ENCODE peak calls at places on chromosomes 12 and 14, in eight cellular contexts. M, Y, W, J, H, U, Q and X are unnamed samples.
A peak's percentile ranks its signal among the peaks of the same experiment; 100 is the strongest.

GRCh38 chr14:24816011-24816928 is 182.3 kb upstream of the GZMB start:
- DNase-seq in U (no peak), Y (no peak), H (no peak), J (no peak), M (no peak), W (no peak), Q (no peak), X (no peak)

GRCh38 chr12:90085491-90086274 is 377.0 kb upstream of the ATP2B1 start:
- DNase-seq in Q (no peak), Y (no peak), H (no peak), J (no peak), W (no peak), M (no peak), U (no peak), X (no peak)

GRCh38 chr12:89245090-89245489 is 107.2 kb downstream of the DUSP6 start:
- DNase-seq in W (no peak), U (no peak), Y (no peak), Q (no peak), J (no peak), H (no peak), M (peak; percentile 29), X (no peak)

GRCh38 chr12:113299619-113300237 is 35.2 kb downstream of the SLC8B1 start:
- DNase-seq in J (no peak), M (no peak), W (no peak), H (peak; percentile 85), U (peak; percentile 77), Y (no peak), Q (no peak), X (peak; percentile 40)

GRCh38 chr12:13094349-13094748 is 9.1 kb downstream of the GSG1 start:
- DNase-seq in Q (no peak), W (no peak), M (no peak), J (no peak), H (peak; percentile 54), Y (no peak), U (peak; percentile 40), X (no peak)

GRCh38 chr12:111169032-111169431 is 199.9 kb downstream of the PHETA1 start:
- DNase-seq in U (no peak), M (no peak), J (no peak), H (no peak), Y (no peak), W (no peak), Q (no peak), X (no peak)

GRCh38 chr12:81081726-81082125 is 3.8 kb downstream of the ACSS3 start:
- DNase-seq in Q (no peak), Y (no peak), M (no peak), U (no peak), W (no peak), J (no peak), H (no peak), X (no peak)

GRCh38 chr14:76922599-76922998 is 96.4 kb downstream of the LRRC74A start:
- DNase-seq in H (no peak), J (no peak), W (no peak), Y (no peak), U (no peak), Q (no peak), M (no peak), X (no peak)

GRCh38 chr14:62015945-62016344 is 253.7 kb downstream of the SNAPC1 start:
- DNase-seq in W (no peak), Q (no peak), J (no peak), H (peak; percentile 18), M (no peak), U (peak; percentile 53), Y (no peak), X (no peak)

GRCh38 chr14:61153436-61153835 is 127.7 kb downstream of the TMEM30B start:
- DNase-seq in M (no peak), Q (no peak), U (peak; percentile 28), Y (no peak), W (no peak), J (no peak), H (peak; percentile 83), X (no peak)

GRCh38 chr12:27523642-27524488 is at the start of gene PPFIBP1:
- DNase-seq in W (peak; percentile 98), Q (peak; percentile 100), J (peak; percentile 91), H (peak; percentile 99), U (peak; percentile 99), Y (peak; percentile 99), M (peak; percentile 99), X (peak; percentile 96)

GRCh38 chr12:32947203-32947795 is 50.7 kb upstream of the PKP2 start:
- DNase-seq in Y (no peak), W (no peak), U (peak; percentile 45), J (no peak), M (no peak), Q (no peak), H (no peak), X (no peak)

GRCh38 chr14:31718585-31718984 is 157.4 kb downstream of the NUBPL start:
- DNase-seq in W (no peak), M (no peak), U (no peak), J (no peak), Q (no peak), Y (no peak), H (no peak), X (no peak)

GRCh38 chr12:120862664-120863063 is 41.5 kb downstream of the SPPL3 start:
- DNase-seq in W (no peak), J (no peak), Y (no peak), U (no peak), H (no peak), M (no peak), Q (no peak), X (no peak)

GRCh38 chr14:100285021-100285912 is 21.0 kb downstream of the SLC25A29 start:
- DNase-seq in J (peak; percentile 66), U (peak; percentile 57), Q (peak; percentile 81), M (peak; percentile 85), W (no peak), H (peak; percentile 79), Y (peak; percentile 68), X (no peak)

GRCh38 chr14:100871234-100872186 is 32.0 kb downstream of the RTL1 start:
- DNase-seq in H (peak; percentile 63), W (no peak), J (no peak), U (peak; percentile 28), Y (no peak), Q (no peak), M (no peak), X (no peak)

GRCh38 chr14:77708749-77709148 is 846 bp downstream of the SLIRP start:
- DNase-seq in J (no peak), M (no peak), W (no peak), Y (no peak), U (peak; percentile 6), H (no peak), Q (no peak), X (no peak)

GRCh38 chr14:102902523-102903247 is 19.8 kb upstream of the AMN start:
- DNase-seq in M (no peak), U (no peak), W (no peak), H (no peak), Q (no peak), J (no peak), Y (no peak), X (peak; percentile 19)